ENCODE peak calls at places on chromosome 16, in ten cellular contexts. K is IMR-90, U is heart left ventricle, S is A549, T is uterus, F is sigmoid colon, G is stomach, N is transverse colon, L is HepG2, I is upper lobe of left lung. D is an unnamed sample.

GRCh38 chr16:73365010-73365409 is 317.1 kb upstream of the ZFHX3 start:
- DNase-seq in K (peak; percentile 12), U (peak; percentile 37), S (no peak), T (no peak), F (no peak), G (peak; percentile 52), N (peak; percentile 11), L (no peak), I (peak; percentile 17), D (no peak)

GRCh38 chr16:20899503-20900298 is 457 bp downstream of the DCUN1D3 start:
- DNase-seq in K (no peak), U (peak; percentile 50), S (no peak), T (no peak), F (no peak), G (no peak), N (no peak), L (peak; percentile 92), I (no peak), D (peak; percentile 60)

GRCh38 chr16:88613-89012 is 10.6 kb downstream of the MPG start:
- DNase-seq in K (no peak), U (no peak), S (no peak), T (no peak), F (no peak), G (no peak), N (no peak), L (no peak), I (peak; percentile 45), D (no peak)

GRCh38 chr16:24471616-24472015 is 67.8 kb upstream of the RBBP6 start:
- DNase-seq in K (no peak), U (no peak), S (no peak), T (no peak), F (no peak), G (no peak), N (no peak), L (no peak), I (no peak), D (no peak)

GRCh38 chr16:66536525-66536924 is 13.4 kb downstream of the TK2 start:
- DNase-seq in K (no peak), U (no peak), S (no peak), T (no peak), F (no peak), G (no peak), N (no peak), L (no peak), I (no peak), D (no peak)

GRCh38 chr16:30473231-30474061 is 904 bp downstream of the ITGAL start:
- DNase-seq in K (no peak), U (no peak), S (no peak), T (no peak), F (no peak), G (no peak), N (peak; percentile 25), L (no peak), I (peak; percentile 65), D (peak; percentile 71)

GRCh38 chr16:10876305-10876704 is 697 bp upstream of the CIITA start:
- DNase-seq in K (no peak), U (no peak), S (no peak), T (no peak), F (no peak), G (no peak), N (no peak), L (no peak), I (no peak), D (no peak)

GRCh38 chr16:48378276-48378675 is 6.9 kb downstream of the SIAH1 start:
- DNase-seq in K (no peak), U (no peak), S (no peak), T (no peak), F (no peak), G (no peak), N (no peak), L (no peak), I (no peak), D (no peak)

GRCh38 chr16:58678716-58679115 is 5.9 kb downstream of the SLC38A7 start:
- DNase-seq in K (no peak), U (peak; percentile 72), S (no peak), T (no peak), F (peak; percentile 71), G (no peak), N (no peak), L (no peak), I (no peak), D (no peak)

GRCh38 chr16:58685084-58685449 is 497 bp upstream of the SLC38A7 start:
- DNase-seq in K (no peak), U (no peak), S (no peak), T (no peak), F (no peak), G (no peak), N (no peak), L (peak; percentile 44), I (no peak), D (no peak)

GRCh38 chr16:58684001-58684353 is 593 bp downstream of the SLC38A7 start:
- DNase-seq in K (peak; percentile 10), U (no peak), S (no peak), T (no peak), F (peak; percentile 63), G (no peak), N (no peak), L (no peak), I (no peak), D (peak; percentile 20)

GRCh38 chr16:58679763-58680162 is 4.8 kb downstream of the SLC38A7 start:
- DNase-seq in K (no peak), U (no peak), S (no peak), T (no peak), F (no peak), G (no peak), N (no peak), L (no peak), I (peak; percentile 62), D (no peak)

DNA sequence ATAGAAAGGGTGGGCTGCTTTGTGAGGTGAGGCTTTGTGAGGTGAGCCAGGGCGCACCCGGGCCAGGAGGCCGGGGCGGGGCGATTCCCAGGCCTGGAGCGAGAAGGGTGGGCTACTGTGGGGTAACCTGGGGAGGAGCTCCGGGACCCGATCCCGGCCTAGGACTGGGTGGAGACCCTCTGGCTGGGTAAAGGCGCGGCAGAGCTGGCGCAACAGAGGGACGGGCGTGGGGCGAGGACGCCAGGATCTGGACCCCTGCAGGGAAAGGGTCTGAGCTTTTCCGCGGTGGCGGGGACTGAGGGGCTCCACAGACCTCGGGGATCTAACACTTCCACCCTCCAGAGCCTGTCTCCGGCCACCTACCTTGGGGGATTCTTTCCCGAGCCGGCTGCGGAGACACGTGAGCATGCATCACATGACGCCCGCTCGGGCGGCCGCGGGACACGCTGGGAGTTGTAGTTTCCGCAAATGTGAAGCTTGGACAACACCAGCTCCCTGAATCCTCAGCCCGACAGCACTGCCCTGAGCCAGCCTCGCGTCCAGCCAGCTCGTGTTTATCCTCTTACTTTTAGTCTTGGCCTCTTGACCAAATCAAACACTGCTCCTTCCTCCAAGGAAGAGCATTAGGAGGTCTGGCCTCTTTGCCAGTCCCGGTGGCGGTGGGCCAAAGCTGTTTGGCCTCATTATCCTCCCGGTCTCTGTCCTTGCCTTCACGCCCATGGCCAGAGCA is at the start of gene SLC38A7:
- DNase-seq in K (peak; percentile 80), U (peak; percentile 93), S (peak; percentile 97), T (peak; percentile 86), F (peak; percentile 94), G (peak; percentile 87), N (peak; percentile 90), L (peak; percentile 83), I (peak; percentile 96), D (peak; percentile 82)
- TF ChIP-seq POLR2A in K (peak; percentile 51), U (no peak), S (no peak), T (no peak), F (no peak), G (no peak), N (peak; percentile 32), L (peak; percentile 66), I (peak; percentile 48), D (no peak)

GRCh38 chr16:28845173-28846079 is 722 bp downstream of the TUFM start:
- DNase-seq in K (peak; percentile 12), U (no peak), S (peak; percentile 48), T (no peak), F (no peak), G (peak; percentile 61), N (peak; percentile 64), L (peak; percentile 64), I (no peak), D (peak; percentile 72)

GRCh38 chr16:28844226-28844885 is 1.8 kb downstream of the TUFM start:
- DNase-seq in K (no peak), U (no peak), S (no peak), T (no peak), F (no peak), G (no peak), N (no peak), L (no peak), I (no peak), D (no peak)

GRCh38 chr16:28846080-28846932 is at the start of gene TUFM:
- DNase-seq in K (peak; percentile 98), U (peak; percentile 99), S (peak; percentile 97), T (peak; percentile 97), F (peak; percentile 99), G (peak; percentile 96), N (peak; percentile 98), L (peak; percentile 99), I (peak; percentile 97), D (peak; percentile 98)

GRCh38 chr16:28843766-28844165 is 2.4 kb downstream of the TUFM start:
- DNase-seq in K (no peak), U (no peak), S (no peak), T (no peak), F (no peak), G (no peak), N (no peak), L (no peak), I (no peak), D (no peak)

GRCh38 chr16:28846933-28847273 is 755 bp upstream of the TUFM start:
- DNase-seq in K (peak; percentile 6), U (no peak), S (no peak), T (no peak), F (no peak), G (no peak), N (no peak), L (no peak), I (no peak), D (no peak)
- H3K4me3 ChIP-seq in K (peak overlapping the region; percentile 81), U (peak overlapping the region; percentile 76), S (peak overlapping the region; percentile 74), T (peak overlapping the region; percentile 90), F (peak overlapping the region; percentile 72), G (peak overlapping the region; percentile 97), N (peak overlapping the region; percentile 87), L (peak overlapping the region; percentile 87), I (peak overlapping the region; percentile 63), D (peak overlapping the region; percentile 76)

DNA sequence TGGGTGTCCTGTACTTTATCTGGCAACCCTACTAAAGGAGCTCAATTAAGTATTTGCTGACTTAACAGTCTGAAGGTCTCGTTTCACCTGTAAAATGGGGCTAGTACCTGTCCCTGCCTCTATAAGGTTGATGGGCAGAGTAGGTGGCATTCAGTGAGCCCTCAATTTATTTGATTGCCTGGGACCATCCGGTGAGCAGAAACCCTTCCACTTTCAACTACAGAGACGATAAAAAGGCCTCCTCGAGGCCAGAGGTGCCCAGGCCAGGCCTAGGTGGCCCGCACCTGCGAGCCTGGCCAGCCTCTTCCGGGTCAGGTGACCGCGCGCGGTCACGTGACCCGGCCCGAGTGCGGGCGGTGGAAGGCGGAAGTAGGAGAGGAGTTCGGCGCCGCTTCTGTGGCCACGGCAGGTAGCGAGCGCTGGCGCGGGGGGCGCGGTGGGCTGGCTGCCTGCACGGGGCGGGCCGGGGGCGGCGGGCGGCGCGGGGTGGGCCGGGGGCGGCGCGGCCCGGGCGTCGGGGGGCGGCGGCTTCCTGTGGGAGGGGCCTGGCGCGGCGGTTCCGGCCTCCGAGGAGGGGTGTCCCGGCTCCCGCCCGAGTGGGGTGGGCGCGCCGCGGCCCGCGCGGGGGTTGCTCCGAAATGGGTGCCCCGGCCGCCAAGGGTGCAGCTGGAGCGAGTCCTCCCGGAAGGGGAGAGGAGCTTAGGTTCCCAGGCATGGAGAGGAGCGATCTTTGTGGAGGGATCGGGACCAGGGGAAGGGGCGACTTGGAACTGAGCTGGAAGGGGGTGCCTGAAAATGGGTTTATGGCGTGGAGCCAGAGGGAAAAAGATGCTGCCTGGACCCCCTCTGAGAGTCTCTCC is at the start of gene WWP2:
- DNase-seq in K (peak; percentile 55), U (peak; percentile 77), S (peak; percentile 77), T (peak; percentile 70), F (peak; percentile 84), G (peak; percentile 82), N (peak; percentile 82), L (peak; percentile 77), I (peak; percentile 96), D (peak; percentile 90)
- TF ChIP-seq POLR2A in K (no peak), U (no peak), S (peak; percentile 71), T (peak; percentile 47), F (peak; percentile 30), G (no peak), N (peak; percentile 83), L (peak; percentile 69), I (peak; percentile 85), D (peak; percentile 84)

GRCh38 chr16:1510941-1511351 is 17.8 kb downstream of the TELO2 start:
- DNase-seq in K (no peak), U (no peak), S (no peak), T (no peak), F (no peak), G (no peak), N (no peak), L (no peak), I (peak; percentile 81), D (no peak)
- H3K4me3 ChIP-seq in K (no peak overlapping the region), U (no peak overlapping the region), S (no peak overlapping the region), T (no peak overlapping the region), F (no peak overlapping the region), G (no peak overlapping the region), N (no peak overlapping the region), L (no peak overlapping the region), I (no peak overlapping the region), D (no peak overlapping the region)